ENCODE peak calls at places on chromosome 14, in six cellular contexts. V is AG04449; M is AG10803; D is activated CD8-positive, alpha-beta memory T cell treated with anti-CD3 and anti-CD28 coated beads for 4 hours; T is tibial artery; G is fibroblast of villous mesenchyme. Y is an unnamed sample.

GRCh38 chr14:76961631-76962302 is 66.7 kb downstream of the IRF2BPL start:
- DNase-seq in T (peak), D (peak), M (peak), V (peak), G (peak), Y (peak)

GRCh38 chr14:104827173-104828055 is 26.5 kb downstream of the ZBTB42 start:
- DNase-seq in V (no peak), G (peak), D (peak), T (peak), M (peak), Y (no peak)

GRCh38 chr14:47044841-47045240 is 393.3 kb upstream of the RPL10L start:
- DNase-seq in D (no peak), M (no peak), V (no peak), G (no peak), T (no peak), Y (no peak)

GRCh38 chr14:62322216-62322615 is 560.0 kb downstream of the SNAPC1 start:
- DNase-seq in D (no peak), M (peak), G (no peak), V (no peak), T (no peak), Y (no peak)

GRCh38 chr14:24639905-24640304 is 5.9 kb upstream of the GZMB start:
- DNase-seq in M (no peak), G (no peak), T (no peak), V (no peak), D (no peak), Y (no peak)

GRCh38 chr14:61196792-61197191 is 84.3 kb downstream of the TMEM30B start:
- DNase-seq in T (no peak), M (peak), V (no peak), G (peak), D (no peak), Y (no peak)

GRCh38 chr14:80636071-80636470 is 305.5 kb downstream of the CEP128 start:
- DNase-seq in T (no peak), D (no peak), M (peak), V (no peak), G (no peak), Y (no peak)

GRCh38 chr14:105853089-105853906 is 326.9 kb downstream of the TMEM121 start:
- DNase-seq in G (no peak), M (no peak), T (peak), D (no peak), V (no peak), Y (no peak)

GRCh38 chr14:30114051-30114450 is 186.4 kb upstream of the PRKD1 start:
- DNase-seq in M (peak), D (no peak), T (no peak), V (no peak), G (peak), Y (no peak)

GRCh38 chr14:99334277-99334676 is 62.3 kb upstream of the BCL11B start:
- DNase-seq in T (no peak), D (no peak), G (no peak), V (no peak), M (no peak), Y (no peak)

GRCh38 chr14:56878766-56879165 is 68.5 kb upstream of the OTX2 start:
- DNase-seq in G (no peak), D (no peak), V (no peak), T (no peak), M (no peak), Y (no peak)

GRCh38 chr14:72291908-72292688 is 359.9 kb downstream of the RGS6 start:
- DNase-seq in D (no peak), T (no peak), M (peak), G (peak), V (peak), Y (no peak)

GRCh38 chr14:91225025-91225424 is 19.5 kb downstream of the GPR68 start:
- DNase-seq in D (no peak), V (no peak), M (no peak), G (no peak), T (no peak), Y (no peak)

GRCh38 chr14:69107407-69108003 is 45.4 kb downstream of the DCAF5 start:
- DNase-seq in T (no peak), M (peak), V (no peak), G (peak), D (no peak), Y (no peak)

GRCh38 chr14:91219505-91220389 is 24.8 kb downstream of the GPR68 start:
- DNase-seq in G (no peak), T (no peak), M (no peak), V (no peak), D (no peak), Y (peak)

Y was measured in left ventricle myocardium inferior.